ENCODE peak calls at places on chromosome 15, in four cellular contexts. H, L, M and T are unnamed samples.

GRCh38 chr15:73373221-73373620 is 4.5 kb upstream of the HCN4 start:
- DNase-seq in L (no peak), M (no peak), H (no peak), T (no peak)

GRCh38 chr15:36921484-36922091 is 178.8 kb downstream of the MEIS2 start:
- DNase-seq in M (no peak), H (no peak), L (no peak), T (no peak)

GRCh38 chr15:33243869-33244268 is 49.4 kb upstream of the FMN1 start:
- DNase-seq in H (peak; percentile 44), L (no peak), M (no peak), T (no peak)

GRCh38 chr15:28101201-28101600 is 2.1 kb upstream of the OCA2 start:
- DNase-seq in M (no peak), L (no peak), H (no peak), T (no peak)

GRCh38 chr15:67076147-67076843 is 10.9 kb downstream of the SMAD3 start:
- DNase-seq in L (no peak), H (peak; percentile 93), M (no peak), T (peak; percentile 41)

GRCh38 chr15:90620379-90621134 is 90.8 kb downstream of the CRTC3 start:
- DNase-seq in H (no peak), M (peak; percentile 19), L (no peak), T (no peak)

GRCh38 chr15:28933710-28934445 is 48.1 kb downstream of the APBA2 start:
- DNase-seq in M (no peak), H (no peak), L (no peak), T (no peak)

GRCh38 chr15:60548101-60548500 is 69.2 kb upstream of the ICE2 start:
- DNase-seq in L (no peak), H (no peak), M (no peak), T (peak; percentile 10)

GRCh38 chr15:52338891-52339290 is 43.3 kb upstream of the MYO5C start:
- DNase-seq in L (no peak), H (no peak), M (no peak), T (no peak)

GRCh38 chr15:29242466-29243242 is 27.0 kb downstream of the NSMCE3 start:
- DNase-seq in M (no peak), L (no peak), H (peak; percentile 19), T (peak; percentile 91)

GRCh38 chr15:68387288-68388143 is 44.4 kb downstream of the ITGA11 start:
- DNase-seq in L (no peak), H (peak; percentile 78), M (no peak), T (no peak)

GRCh38 chr15:85746641-85747040 is 48.1 kb downstream of the KLHL25 start:
- DNase-seq in L (no peak), M (no peak), H (no peak), T (no peak)

GRCh38 chr15:72492733-72493132 is 18.6 kb downstream of the ARIH1 start:
- DNase-seq in M (no peak), H (no peak), L (no peak), T (no peak)

GRCh38 chr15:58346361-58346760 is 85.4 kb upstream of the LIPC start:
- DNase-seq in M (no peak), L (no peak), H (no peak), T (no peak)

GRCh38 chr15:100092034-100092433 is 249.7 kb downstream of the ADAMTS17 start:
- DNase-seq in M (no peak), H (no peak), L (no peak), T (no peak)

GRCh38 chr15:91529534-91529933 is 324.0 kb upstream of the SLCO3A1 start:
- DNase-seq in L (no peak), M (no peak), H (no peak), T (no peak)

GRCh38 chr15:49847937-49848823 is 227.3 kb downstream of the DTWD1 start:
- DNase-seq in L (no peak), H (peak; percentile 99), M (no peak), T (no peak)

GRCh38 chr15:57921371-57921770 is 144.1 kb downstream of the ALDH1A2 start:
- DNase-seq in H (no peak), L (no peak), M (no peak), T (no peak)

GRCh38 chr15:40330368-40330836 is 6.9 kb downstream of the INAFM2 start:
- DNase-seq in H (peak; percentile 66), L (no peak), M (peak; percentile 66), T (peak; percentile 97)

GRCh38 chr15:38299216-38299615 is 46.6 kb downstream of the SPRED1 start:
- DNase-seq in M (no peak), H (peak; percentile 84), L (no peak), T (no peak)

GRCh38 chr15:80840173-80841130 is 61.3 kb downstream of the CEMIP start:
- DNase-seq in M (no peak), H (peak; percentile 28), L (no peak), T (no peak)

GRCh38 chr15:23897091-23897490 is 210.0 kb upstream of the NDN start:
- DNase-seq in L (no peak), H (no peak), M (no peak), T (no peak)

GRCh38 chr15:83904107-83904720 is 250.3 kb downstream of the ADAMTSL3 start:
- DNase-seq in H (peak; percentile 59), L (no peak), M (peak; percentile 39), T (no peak)

GRCh38 chr15:83911345-83911744 is 257.4 kb downstream of the ADAMTSL3 start:
- DNase-seq in H (no peak), L (no peak), M (no peak), T (no peak)

DNA sequence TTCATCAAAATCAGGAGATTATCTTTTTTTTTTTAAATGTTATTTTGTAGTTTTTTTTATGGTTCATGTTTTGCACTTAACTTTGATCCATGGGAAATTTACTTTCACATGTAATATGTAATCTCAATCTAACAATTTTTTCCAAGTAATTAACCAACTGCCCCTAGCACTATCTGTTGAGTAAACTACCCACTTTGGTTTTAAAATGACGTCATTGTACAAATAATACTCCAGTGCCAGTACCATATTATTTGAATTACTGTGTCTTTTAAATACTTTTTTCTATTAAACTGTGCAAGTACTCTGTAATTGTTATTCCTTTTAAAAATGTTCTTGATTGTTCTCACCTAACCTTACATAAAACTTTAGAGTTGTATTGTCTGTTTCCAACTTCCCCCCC is 252.0 kb downstream of the ADAMTSL3 start:
- DNase-seq in L (no peak), H (no peak), M (no peak), T (no peak)
- H3K27ac ChIP-seq in L (no peak overlapping the region), H (no peak overlapping the region), M (no peak overlapping the region), T (no peak overlapping the region)

GRCh38 chr15:48603922-48604321 is 41.6 kb downstream of the FBN1 start:
- DNase-seq in H (no peak), L (no peak), M (no peak), T (no peak)

GRCh38 chr15:48604567-48604966 is 40.9 kb downstream of the FBN1 start:
- DNase-seq in H (peak; percentile 26), M (no peak), L (no peak), T (no peak)

GRCh38 chr15:48601095-48601494 is 44.4 kb downstream of the FBN1 start:
- DNase-seq in H (no peak), M (no peak), L (no peak), T (no peak)

GRCh38 chr15:48602358-48603122 is 43.0 kb downstream of the FBN1 start:
- DNase-seq in H (peak; percentile 81), M (no peak), L (no peak), T (no peak)

DNA sequence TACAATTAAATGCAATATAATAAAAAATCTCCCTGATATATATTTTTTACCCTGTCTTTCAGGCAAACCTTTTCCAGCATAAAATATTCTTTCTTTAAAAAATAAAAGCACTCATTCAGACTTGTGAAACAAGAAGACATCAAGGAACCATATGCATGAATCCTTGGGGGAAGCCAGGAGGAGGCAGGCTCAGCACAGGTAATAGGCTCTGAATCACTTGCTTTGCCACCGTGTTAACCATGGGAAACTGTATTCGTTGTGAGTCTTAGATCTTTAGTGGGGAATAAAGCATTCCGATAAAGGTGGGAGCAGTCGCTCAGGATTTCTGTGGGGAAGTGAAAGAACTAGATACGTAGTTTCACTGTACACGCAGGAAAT is 42.4 kb downstream of the FBN1 start:
- DNase-seq in M (no peak), L (no peak), H (no peak), T (no peak)
- H3K36me3 ChIP-seq in M (no peaks in the 10 kb centered on the region), L (no peaks in the 10 kb centered on the region), H (peaks cover 19% of the 10 kb centered on the region), T (no peaks in the 10 kb centered on the region)

DNA sequence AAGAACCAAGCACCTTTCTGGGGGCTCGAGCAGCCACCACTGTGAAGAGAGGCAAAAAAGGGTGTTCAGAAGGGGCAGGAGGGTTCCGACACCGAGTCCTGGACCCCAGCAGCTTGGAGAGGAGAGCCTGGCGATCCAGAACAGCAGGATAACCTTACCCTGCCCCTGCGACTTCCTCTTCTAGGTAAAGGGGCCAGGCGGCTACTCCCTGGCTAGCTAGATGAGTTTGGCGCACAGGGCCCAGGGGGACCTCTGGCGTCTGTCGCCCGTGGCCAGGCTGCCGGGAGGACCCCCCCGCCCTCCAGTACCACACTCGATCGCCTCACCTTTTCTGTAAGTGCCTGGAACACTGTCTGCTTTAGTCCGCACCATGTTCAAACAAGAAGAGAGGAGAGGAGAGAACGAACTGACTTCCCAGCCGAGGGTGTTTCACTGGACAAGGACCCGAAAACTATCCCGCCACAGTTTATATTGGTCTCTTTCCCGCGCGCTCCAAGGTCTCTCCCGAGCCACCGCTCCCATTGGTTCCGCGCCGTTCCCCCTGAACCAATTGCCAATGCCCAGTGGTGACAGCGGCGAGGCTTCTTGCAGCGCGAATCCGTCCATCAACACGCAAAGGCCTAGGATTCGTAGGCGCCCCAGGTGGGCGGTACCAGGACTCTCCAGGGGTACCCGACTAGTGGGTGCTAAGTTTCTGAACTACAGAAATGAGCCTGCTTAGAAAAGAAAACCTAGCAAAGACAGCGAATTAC is at the start of gene PCLAF:
- DNase-seq in M (peak; percentile 93), H (peak; percentile 94), L (peak; percentile 95), T (peak; percentile 95)
- TF ChIP-seq POLR2A in M (no peak), H (peak; percentile 82), L (no peak), T (no peak)

DNA sequence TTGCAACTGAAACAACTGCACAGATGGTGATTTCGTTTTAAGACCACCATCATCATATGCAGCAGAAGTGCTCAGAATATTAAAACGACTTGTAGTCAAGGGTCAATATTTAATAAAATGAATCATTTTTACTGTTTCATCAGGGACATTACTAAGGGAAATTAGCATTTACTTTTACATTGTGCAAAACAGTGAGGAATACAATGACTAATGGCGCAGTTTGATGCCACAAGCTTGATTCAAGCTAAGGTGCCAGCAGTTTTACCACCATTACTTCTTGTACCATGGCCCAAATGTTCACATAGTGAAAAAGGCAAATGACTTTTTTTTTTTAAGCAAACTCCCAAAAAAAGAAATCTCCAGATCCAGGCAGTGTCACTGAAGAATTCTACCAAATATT is 277.4 kb upstream of the CHRNA7 start:
- DNase-seq in L (no peak), H (no peak), M (no peak), T (no peak)
- H3K27ac ChIP-seq in L (no peak overlapping the region), H (no peak overlapping the region), M (no peak overlapping the region), T (no peak overlapping the region)

DNA sequence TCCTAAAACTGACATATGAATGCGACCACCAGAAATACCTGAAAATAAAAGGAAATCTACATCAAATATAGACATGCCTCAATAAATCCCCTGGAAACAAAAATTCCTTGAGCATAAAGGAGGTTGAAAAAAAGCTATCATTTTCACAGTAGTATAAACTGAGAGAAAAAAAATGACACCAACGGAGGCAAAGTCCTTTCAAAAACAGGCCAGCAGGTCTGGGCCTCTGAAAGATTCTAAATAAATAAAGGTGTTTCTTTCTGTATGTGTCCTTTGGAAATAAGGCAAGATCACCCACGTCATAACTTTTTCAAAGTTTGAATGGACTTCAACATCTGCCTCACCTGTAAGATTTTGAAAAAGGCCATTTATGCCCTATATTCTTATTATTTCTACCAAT is 5.0 kb downstream of the CLPX start:
- DNase-seq in M (no peak), L (no peak), H (no peak), T (no peak)
- H3K36me3 ChIP-seq in M (peaks cover 7% of the 10 kb centered on the region), L (peaks cover 33% of the 10 kb centered on the region), H (peaks cover 19% of the 10 kb centered on the region), T (peaks cover 18% of the 10 kb centered on the region)